ENCODE peak calls at places on chromosomes 11 and 22, in five cellular contexts. E is Peyer's patch, D is transverse colon, F is A549, R is adrenal gland. M is an unnamed sample.

GRCh38 chr11:46892838-46893237 is 25.5 kb downstream of the LRP4 start:
- DNase-seq in R (no peak), E (no peak), F (no peak), D (no peak), M (no peak)

GRCh38 chr22:45594123-45594941 is 77.3 kb upstream of the ATXN10 start:
- DNase-seq in R (no peak), D (no peak), E (no peak), F (no peak), M (no peak)

GRCh38 chr11:32391965-32392553 is 43.3 kb downstream of the WT1 start:
- DNase-seq in E (no peak), D (no peak), F (no peak), R (no peak), M (no peak)

GRCh38 chr11:47617417-47617809 is 23.2 kb upstream of the C1QTNF4 start:
- DNase-seq in R (peak; percentile 34), E (no peak), D (no peak), F (no peak), M (no peak)

GRCh38 chr11:29518389-29519174 is 498.2 kb downstream of the KCNA4 start:
- DNase-seq in F (peak; percentile 26), D (no peak), R (no peak), E (no peak), M (peak; percentile 18)

GRCh38 chr11:134243913-134244312 is 9.2 kb downstream of the THYN1 start:
- DNase-seq in D (no peak), R (no peak), E (no peak), F (no peak), M (no peak)

GRCh38 chr11:112925516-112926310 is 35.5 kb upstream of the NCAM1 start:
- DNase-seq in D (no peak), R (no peak), E (no peak), F (no peak), M (no peak)

GRCh38 chr22:43275545-43275981 is 67.6 kb downstream of the SCUBE1 start:
- DNase-seq in R (no peak), D (no peak), E (no peak), F (no peak), M (no peak)

GRCh38 chr22:31732089-31732829 is 17.7 kb downstream of the PRR14L start:
- DNase-seq in R (no peak), D (no peak), E (peak; percentile 66), F (no peak), M (no peak)

GRCh38 chr11:12394601-12395000 is 17.2 kb downstream of the PARVA start:
- DNase-seq in R (no peak), F (no peak), E (no peak), D (no peak), M (no peak)

GRCh38 chr11:33214187-33214586 is 43.0 kb upstream of the HIPK3 start:
- DNase-seq in E (no peak), F (no peak), D (no peak), R (no peak), M (no peak)

GRCh38 chr22:39959640-39960447 is at the start of gene TMA7B:
- DNase-seq in E (peak; percentile 66), F (peak; percentile 13), R (peak; percentile 57), D (no peak), M (peak; percentile 48)

GRCh38 chr11:119093951-119094815 is 7.5 kb downstream of the DPAGT1 start:
- DNase-seq in F (no peak), D (peak; percentile 48), E (peak; percentile 64), R (peak; percentile 73), M (peak; percentile 46)
- TF ChIP-seq POLR2A in F (peak; percentile 32), D (no peak), E (no peak), R (no peak), M (no peak)

DNA sequence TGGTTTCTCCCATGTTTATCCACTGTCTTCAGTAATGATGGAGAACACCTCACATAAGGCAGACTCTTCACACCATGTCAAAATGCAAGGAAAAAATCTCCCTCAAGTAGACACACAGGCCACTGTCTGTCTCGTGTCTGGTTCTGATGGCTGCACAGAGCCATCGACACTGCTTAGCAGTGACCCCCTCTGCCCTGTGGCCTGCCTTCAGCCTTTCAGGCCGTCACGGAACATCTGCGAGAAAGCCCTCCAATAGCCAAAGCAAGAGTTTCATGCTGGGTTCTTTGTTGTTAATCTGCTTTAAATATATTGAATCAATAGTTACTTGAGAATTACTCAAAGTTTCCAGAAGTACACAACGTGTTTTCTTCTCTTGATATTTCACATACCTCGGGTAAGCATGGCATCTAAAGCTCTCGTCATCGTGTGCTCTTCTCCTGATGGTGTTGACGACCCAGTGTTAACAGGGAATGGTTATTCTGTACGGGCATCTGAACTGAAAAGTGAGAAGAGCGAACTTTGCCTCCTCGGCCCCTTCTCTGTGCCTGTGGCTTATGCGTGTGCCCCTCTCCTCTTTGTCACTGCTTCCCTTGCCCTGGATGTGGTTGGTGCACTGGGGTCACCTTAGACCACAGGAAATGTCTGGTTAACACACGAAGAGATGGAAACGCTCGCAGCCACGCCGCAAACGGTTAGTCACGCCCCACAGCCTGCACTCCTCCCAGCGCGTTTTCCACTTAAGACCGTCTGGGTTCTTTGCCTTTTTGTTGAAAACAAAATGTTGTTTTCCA is 33.4 kb upstream of the CTTN start:
- DNase-seq in D (no peak), E (no peak), F (no peak), R (peak; percentile 39), M (no peak)
- TF ChIP-seq POLR2A in D (no peak), E (no peak), F (no peak), R (no peak), M (no peak)

GRCh38 chr11:10670099-10670498 is 23.5 kb downstream of the IRAG1 start:
- DNase-seq in F (no peak), R (no peak), E (no peak), D (no peak), M (no peak)
- TF ChIP-seq POLR2A in F (no peak), R (no peak), E (no peak), D (no peak), M (no peak)

GRCh38 chr11:72041364-72042058 is 38.8 kb downstream of the NUMA1 start:
- DNase-seq in F (peak; percentile 65), D (peak; percentile 70), R (peak; percentile 92), E (peak; percentile 79), M (peak; percentile 75)

GRCh38 chr11:72038491-72038890 is 39.8 kb downstream of the IL18BP start:
- DNase-seq in D (peak; percentile 61), F (no peak), R (peak; percentile 85), E (peak; percentile 54), M (peak; percentile 80)

GRCh38 chr11:72039108-72039850 is 40.6 kb downstream of the IL18BP start:
- DNase-seq in E (peak; percentile 87), F (no peak), R (no peak), D (peak; percentile 83), M (peak; percentile 57)

GRCh38 chr11:72042059-72042425 is 38.3 kb downstream of the NUMA1 start:
- DNase-seq in D (no peak), F (no peak), E (no peak), R (no peak), M (no peak)

GRCh38 chr11:72040497-72041363 is 39.6 kb downstream of the NUMA1 start:
- DNase-seq in D (peak; percentile 95), R (peak; percentile 98), F (peak; percentile 88), E (peak; percentile 96), M (peak; percentile 96)
- TF ChIP-seq POLR2A in D (peak; percentile 52), R (no peak), F (no peak), E (peak; percentile 36), M (no peak)

DNA sequence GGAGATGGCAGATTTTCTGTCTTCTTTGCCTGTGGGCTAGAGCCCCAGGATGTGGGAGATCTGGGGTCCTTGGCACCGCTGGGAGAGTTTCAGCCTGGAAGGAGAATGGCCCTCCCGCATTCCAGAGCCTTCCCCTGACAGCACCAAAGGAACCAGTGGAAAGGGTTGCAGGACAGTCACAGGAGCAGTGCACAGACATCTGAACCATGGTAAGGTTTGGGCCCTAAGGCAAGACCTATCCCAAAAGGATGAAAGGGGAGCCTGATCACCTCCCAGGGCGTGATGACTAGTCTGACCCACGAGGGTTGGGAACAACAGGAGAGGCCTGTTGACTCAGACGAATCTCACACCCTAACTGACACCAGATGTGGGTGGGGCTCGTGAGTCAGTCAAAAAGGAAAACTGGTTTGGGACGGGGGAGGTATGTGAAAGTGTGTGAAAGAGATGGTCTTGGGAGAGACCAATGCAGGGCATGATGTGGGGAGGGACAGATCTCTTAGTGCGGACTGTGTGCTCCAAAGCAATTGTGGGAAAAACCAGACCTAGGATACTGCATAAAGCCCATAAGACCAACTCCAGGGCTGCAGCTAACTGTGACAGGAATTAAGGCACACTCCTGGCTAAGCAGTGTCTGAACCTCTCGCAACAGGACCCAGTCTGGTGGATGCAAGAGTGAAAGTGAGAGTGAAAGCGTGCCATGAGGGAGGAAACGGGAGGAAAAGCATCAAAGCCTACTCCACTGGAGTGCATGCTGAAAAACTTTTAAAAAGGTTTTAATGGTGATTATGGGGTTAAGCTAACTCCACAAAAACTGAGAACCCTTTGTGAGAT is 39.1 kb upstream of the GLYAT start:
- DNase-seq in R (no peak), F (peak; percentile 19), E (no peak), D (no peak), M (no peak)
- TF ChIP-seq POLR2A in R (no peak), F (no peak), E (no peak), D (no peak), M (no peak)

GRCh38 chr11:103624708-103625623 is 411.5 kb upstream of the DDI1 start:
- DNase-seq in E (no peak), F (peak; percentile 97), R (no peak), D (no peak), M (no peak)
- TF ChIP-seq POLR2A in E (no peak), F (no peak), R (no peak), D (no peak), M (no peak)

GRCh38 chr22:49676230-49676629 is 151.4 kb downstream of the BRD1 start:
- DNase-seq in E (no peak), F (no peak), R (no peak), D (no peak), M (no peak)
- TF ChIP-seq POLR2A in E (no peak), F (no peak), R (no peak), D (no peak), M (no peak)

GRCh38 chr11:95231881-95232605 is 1.0 kb upstream of the SESN3 start:
- DNase-seq in R (peak; percentile 95), E (peak; percentile 93), F (no peak), D (peak; percentile 66), M (peak; percentile 86)
- TF ChIP-seq POLR2A in R (no peak), E (peak; percentile 53), F (no peak), D (peak; percentile 26), M (no peak)

GRCh38 chr11:65416341-65417185 is 6.0 kb upstream of the NEAT1 start:
- DNase-seq in R (peak; percentile 98), E (peak; percentile 97), D (peak; percentile 96), F (peak; percentile 84), M (peak; percentile 94)
- TF ChIP-seq POLR2A in R (peak; percentile 24), E (peak; percentile 51), D (peak; percentile 50), F (peak; percentile 28), M (no peak)

M was measured in testis.